ENCODE peak calls at places on chromosomes 5 and 9, in ten cellular contexts. E is skeletal muscle cell; I is ovary; Q is CD8-positive, alpha-beta memory T cell; Y is prostate gland; F is A549; W is T-helper 9 cell; C is foreskin keratinocyte; U is GM12865; O is cardiac fibroblast. B is an unnamed sample.

GRCh38 chr5:169149317-169149716 is 151.6 kb downstream of the SLIT3 start:
- DNase-seq in E (no peak), I (no peak), Q (no peak), Y (no peak), F (peak), W (no peak), C (no peak), U (no peak), O (no peak), B (no peak)

GRCh38 chr5:146291421-146292074 is 47.1 kb upstream of the POU4F3 start:
- DNase-seq in E (peak), I (no peak), Q (no peak), Y (no peak), F (peak), W (no peak), C (peak), U (peak), O (peak), B (no peak)

GRCh38 chr5:129963359-129963758 is 59.1 kb downstream of the CHSY3 start:
- DNase-seq in E (peak), I (no peak), Q (no peak), Y (no peak), F (no peak), W (no peak), C (peak), U (no peak), O (peak), B (no peak)

GRCh38 chr9:127835930-127836586 is 18.4 kb downstream of the ENG start:
- DNase-seq in E (no peak), I (peak), Q (no peak), Y (no peak), F (no peak), W (no peak), C (no peak), U (peak), O (peak), B (no peak)

GRCh38 chr5:56155085-56155484 is 78.0 kb downstream of the ANKRD55 start:
- DNase-seq in E (no peak), I (no peak), Q (no peak), Y (no peak), F (no peak), W (no peak), C (no peak), U (peak), O (peak), B (no peak)

GRCh38 chr5:178551059-178551458 is 39.1 kb downstream of the COL23A1 start:
- DNase-seq in E (peak), I (no peak), Q (no peak), Y (no peak), F (peak), W (no peak), C (no peak), U (peak), O (peak), B (no peak)

GRCh38 chr5:98308960-98309359 is 464.5 kb upstream of the RGMB start:
- DNase-seq in E (no peak), I (no peak), Q (no peak), Y (no peak), F (no peak), W (no peak), C (peak), U (no peak), O (no peak), B (no peak)

GRCh38 chr5:180820788-180821321 is 18.2 kb upstream of the MGAT1 start:
- DNase-seq in E (no peak), I (no peak), Q (no peak), Y (no peak), F (no peak), W (no peak), C (no peak), U (peak), O (no peak), B (no peak)

GRCh38 chr5:73786043-73786831 is 160.2 kb downstream of the ARHGEF28 start:
- DNase-seq in E (no peak), I (no peak), Q (no peak), Y (no peak), F (no peak), W (no peak), C (peak), U (no peak), O (no peak), B (no peak)

GRCh38 chr5:14581891-14582796 is 552 bp downstream of the OTULINL start:
- DNase-seq in E (no peak), I (peak), Q (peak), Y (peak), F (peak), W (peak), C (peak), U (peak), O (peak), B (peak)

GRCh38 chr9:133534346-133535284 is at the start of gene ADAMTSL2:
- DNase-seq in E (no peak), I (peak), Q (no peak), Y (peak), F (no peak), W (no peak), C (no peak), U (peak), O (peak), B (no peak)

GRCh38 chr5:148915224-148915803 is 88.9 kb downstream of the ADRB2 start:
- DNase-seq in E (no peak), I (no peak), Q (no peak), Y (no peak), F (no peak), W (no peak), C (peak), U (peak), O (no peak), B (no peak)

GRCh38 chr9:2319421-2319820 is 302.2 kb upstream of the VLDLR start:
- DNase-seq in E (no peak), I (no peak), Q (no peak), Y (no peak), F (no peak), W (no peak), C (peak), U (no peak), O (no peak), B (no peak)

GRCh38 chr5:125349432-125349831 is 603.0 kb upstream of the ZNF608 start:
- DNase-seq in E (no peak), I (no peak), Q (no peak), Y (no peak), F (no peak), W (no peak), C (no peak), U (no peak), O (peak), B (no peak)

GRCh38 chr9:89603629-89604462 is 966 bp upstream of the GADD45G start:
- DNase-seq in E (no peak), I (peak), Q (no peak), Y (peak), F (peak), W (peak), C (peak), U (no peak), O (peak), B (peak)

GRCh38 chr9:105039180-105039799 is 111.3 kb upstream of the ABCA1 start:
- DNase-seq in E (no peak), I (no peak), Q (no peak), Y (no peak), F (no peak), W (no peak), C (peak), U (no peak), O (no peak), B (no peak)

GRCh38 chr9:126984969-126985368 is 70.4 kb downstream of the RALGPS1 start:
- DNase-seq in E (no peak), I (no peak), Q (no peak), Y (no peak), F (peak), W (no peak), C (peak), U (no peak), O (no peak), B (no peak)

GRCh38 chr9:121656941-121657340 is 5.5 kb downstream of the DAB2IP start:
- DNase-seq in E (no peak), I (no peak), Q (no peak), Y (no peak), F (no peak), W (no peak), C (no peak), U (no peak), O (no peak), B (no peak)

GRCh38 chr5:125045647-125046046 is 299.2 kb upstream of the ZNF608 start:
- DNase-seq in E (no peak), I (no peak), Q (no peak), Y (no peak), F (peak), W (no peak), C (no peak), U (no peak), O (no peak), B (no peak)

GRCh38 chr5:56247596-56247995 is 14.5 kb upstream of the ANKRD55 start:
- DNase-seq in E (peak), I (no peak), Q (no peak), Y (no peak), F (no peak), W (no peak), C (no peak), U (no peak), O (peak), B (no peak)

GRCh38 chr9:77805810-77806209 is 157.7 kb upstream of the GNA14 start:
- DNase-seq in E (no peak), I (no peak), Q (no peak), Y (no peak), F (no peak), W (no peak), C (no peak), U (no peak), O (no peak), B (no peak)

GRCh38 chr5:538801-539468 is 14.7 kb upstream of the SLC9A3 start:
- DNase-seq in E (no peak), I (no peak), Q (peak), Y (no peak), F (no peak), W (no peak), C (no peak), U (no peak), O (no peak), B (no peak)

GRCh38 chr5:132363431-132364112 is 5.9 kb upstream of the SLC22A5 start:
- DNase-seq in E (peak), I (no peak), Q (no peak), Y (peak), F (peak), W (no peak), C (peak), U (no peak), O (peak), B (peak)

GRCh38 chr9:125747053-125747764 is at the start of gene PBX3:
- DNase-seq in E (no peak), I (peak), Q (peak), Y (peak), F (peak), W (peak), C (peak), U (peak), O (peak), B (peak)

GRCh38 chr5:69312459-69313160 is 20.0 kb downstream of the CCDC125 start:
- DNase-seq in E (no peak), I (no peak), Q (no peak), Y (no peak), F (no peak), W (no peak), C (no peak), U (no peak), O (no peak), B (no peak)

GRCh38 chr5:42970636-42971559 is 69.2 kb downstream of the ANXA2R start:
- DNase-seq in E (no peak), I (no peak), Q (no peak), Y (no peak), F (peak), W (no peak), C (no peak), U (no peak), O (no peak), B (no peak)

GRCh38 chr5:2586016-2586715 is 165.3 kb downstream of the IRX2 start:
- DNase-seq in E (no peak), I (no peak), Q (no peak), Y (no peak), F (no peak), W (no peak), C (no peak), U (no peak), O (no peak), B (no peak)

GRCh38 chr5:43301653-43302091 is 11.5 kb downstream of the HMGCS1 start:
- DNase-seq in E (no peak), I (no peak), Q (no peak), Y (no peak), F (no peak), W (no peak), C (no peak), U (no peak), O (peak), B (no peak)

GRCh38 chr5:65539827-65540226 is 23.1 kb downstream of the CENPK start:
- DNase-seq in E (no peak), I (no peak), Q (no peak), Y (no peak), F (peak), W (no peak), C (peak), U (no peak), O (no peak), B (no peak)

GRCh38 chr5:81265101-81265500 is 32.0 kb downstream of the CKMT2 start:
- DNase-seq in E (peak), I (no peak), Q (no peak), Y (no peak), F (no peak), W (no peak), C (no peak), U (no peak), O (peak), B (no peak)

GRCh38 chr9:26508897-26509296 is 383.7 kb downstream of the CAAP1 start:
- DNase-seq in E (no peak), I (no peak), Q (no peak), Y (no peak), F (no peak), W (no peak), C (no peak), U (no peak), O (no peak), B (no peak)

GRCh38 chr5:1014781-1015221 is 6.2 kb downstream of the NKD2 start:
- DNase-seq in E (no peak), I (no peak), Q (peak), Y (no peak), F (no peak), W (no peak), C (no peak), U (no peak), O (no peak), B (no peak)

GRCh38 chr9:98410185-98410697 is 154.8 kb upstream of the TBC1D2 start:
- DNase-seq in E (peak), I (no peak), Q (no peak), Y (no peak), F (no peak), W (no peak), C (peak), U (no peak), O (peak), B (no peak)

GRCh38 chr5:12683249-12683648 is 779.0 kb upstream of the CTNND2 start:
- DNase-seq in E (no peak), I (no peak), Q (no peak), Y (no peak), F (no peak), W (no peak), C (no peak), U (no peak), O (no peak), B (no peak)

GRCh38 chr9:137165250-137165836 is 4.5 kb downstream of the LRRC26 start:
- DNase-seq in E (no peak), I (no peak), Q (no peak), Y (no peak), F (no peak), W (no peak), C (no peak), U (no peak), O (no peak), B (no peak)

GRCh38 chr9:126534431-126535186 is 79.1 kb upstream of the LMX1B start:
- DNase-seq in E (no peak), I (peak), Q (no peak), Y (no peak), F (no peak), W (no peak), C (no peak), U (no peak), O (no peak), B (no peak)

GRCh38 chr9:92501671-92502393 is 19.5 kb upstream of the ASPN start:
- DNase-seq in E (no peak), I (no peak), Q (no peak), Y (no peak), F (peak), W (no peak), C (peak), U (peak), O (peak), B (peak)

GRCh38 chr5:111863801-111864200 is 106.8 kb upstream of the NREP start:
- DNase-seq in E (no peak), I (no peak), Q (no peak), Y (no peak), F (no peak), W (no peak), C (peak), U (no peak), O (peak), B (no peak)

B was measured in tibial artery.